ENCODE peak calls at places on chromosomes 13 and 19, in six cellular contexts. K is heart left ventricle; M is CD8-positive, alpha-beta T cell; B is left lung; C is SJCRH30; X is thoracic aorta. S is an unnamed sample. For H3K9me3, the result is how much of the 10 kb centered on the place peaks cover.

GRCh38 chr19:584240-585001 is 5.3 kb upstream of the HCN2 start:
- DNase-seq in M (peak), C (peak), K (no peak), X (no peak), B (no peak), S (peak)

GRCh38 chr13:33744589-33745369 is 73.2 kb upstream of the RFC3 start:
- DNase-seq in K (no peak), X (no peak), B (no peak), M (no peak), C (peak), S (no peak)

GRCh38 chr13:76641056-76641455 is 245.1 kb downstream of the KCTD12 start:
- DNase-seq in C (peak), M (no peak), B (no peak), X (no peak), K (no peak), S (no peak)

GRCh38 chr19:21569497-21569870 is 64.1 kb downstream of the ZNF429 start:
- DNase-seq in C (no peak), M (peak), X (no peak), K (peak), B (peak), S (no peak)

GRCh38 chr19:53131732-53132131 is 978 bp downstream of the ZNF415 start:
- DNase-seq in C (no peak), B (no peak), M (no peak), X (no peak), K (no peak), S (no peak)

GRCh38 chr19:49355890-49356289 is 6.3 kb downstream of the TEAD2 start:
- DNase-seq in K (peak), B (peak), C (no peak), M (no peak), X (no peak), S (no peak)

GRCh38 chr19:32219881-32220552 is 125.4 kb upstream of the ZNF507 start:
- DNase-seq in K (no peak), C (no peak), M (no peak), X (no peak), B (no peak), S (no peak)

GRCh38 chr19:48735031-48735615 is 5.3 kb downstream of the RASIP1 start:
- DNase-seq in K (no peak), X (no peak), M (peak), B (no peak), C (no peak), S (no peak)

GRCh38 chr19:49065905-49066512 is 1.4 kb upstream of the NTF4 start:
- DNase-seq in K (no peak), C (no peak), B (no peak), X (no peak), M (no peak), S (no peak)

GRCh38 chr13:94400874-94401273 is 78.6 kb downstream of the DCT start:
- DNase-seq in M (no peak), K (no peak), C (no peak), X (no peak), B (no peak), S (no peak)

GRCh38 chr19:47766359-47766620 is 12.2 kb upstream of the SELENOW start:
- DNase-seq in M (no peak), X (no peak), C (no peak), B (no peak), K (no peak), S (no peak)

GRCh38 chr19:2289714-2290435 is 7.9 kb upstream of the PEAK3 start:
- DNase-seq in K (no peak), C (no peak), M (peak), B (peak), X (no peak), S (no peak)

GRCh38 chr13:106153876-106154275 is 381.6 kb downstream of the EFNB2 start:
- DNase-seq in B (no peak), M (no peak), X (no peak), K (no peak), C (no peak), S (no peak)

GRCh38 chr19:56538761-56539263 is at the start of gene ZFP28:
- DNase-seq in M (no peak), X (peak), B (peak), K (peak), C (peak), S (peak)

GRCh38 chr13:58080806-58081205 is 449.3 kb downstream of the PCDH17 start:
- DNase-seq in M (no peak), K (no peak), C (peak), B (no peak), X (no peak), S (no peak)

GRCh38 chr13:58081301-58081820 is 449.8 kb downstream of the PCDH17 start:
- DNase-seq in M (no peak), C (peak), K (no peak), X (no peak), B (no peak), S (no peak)

GRCh38 chr13:58087566-58087965 is 456.0 kb downstream of the PCDH17 start:
- DNase-seq in X (no peak), M (no peak), B (no peak), C (no peak), K (no peak), S (no peak)

DNA sequence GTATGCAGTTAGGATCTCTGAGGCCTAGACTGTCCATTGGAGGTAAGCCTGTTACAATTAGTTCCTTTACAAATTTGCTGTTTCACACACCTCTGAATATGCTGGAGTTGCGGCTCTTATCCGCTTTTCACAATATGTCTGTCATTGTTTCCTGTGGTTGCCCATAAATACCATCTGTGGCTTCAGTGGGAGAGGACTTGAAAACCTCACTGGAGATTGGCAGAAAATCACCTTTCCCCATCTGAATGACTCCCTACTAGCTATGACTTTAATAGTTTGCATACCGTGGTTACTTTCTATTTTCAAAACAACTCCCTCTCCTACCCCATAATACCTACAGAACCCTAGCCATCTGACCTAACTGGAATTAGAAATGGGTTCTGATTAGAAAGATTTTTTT is 454.3 kb downstream of the PCDH17 start:
- DNase-seq in C (no peak), K (no peak), M (no peak), B (no peak), X (no peak), S (no peak)
- H3K9me3 ChIP-seq in C (under half), K (under half), M (under half), B (under half), X (under half), S (under half)

DNA sequence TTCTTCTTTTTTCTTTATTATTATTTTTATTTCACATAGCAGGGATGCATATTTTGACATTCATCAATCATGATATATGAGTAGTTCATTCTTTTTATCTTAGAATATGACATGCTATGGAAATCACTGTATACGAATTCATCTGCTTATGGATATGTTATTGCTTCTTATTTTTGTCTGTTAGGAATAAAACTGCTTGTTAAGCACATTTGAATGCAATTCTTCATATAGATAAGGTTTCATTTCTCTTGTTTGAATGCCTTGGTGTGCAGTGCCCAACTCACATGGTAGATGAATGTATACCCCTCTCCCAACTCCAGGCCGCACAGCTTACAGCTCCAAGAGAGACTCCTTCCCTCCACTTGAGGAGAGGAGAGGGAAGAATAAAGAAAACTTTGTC is 11.3 kb downstream of the ZNF776 start:
- DNase-seq in K (no peak), X (no peak), B (no peak), M (no peak), C (no peak), S (no peak)
- H3K9me3 ChIP-seq in K (under half), X (half or more), B (under half), M (half or more), C (under half), S (under half)

DNA sequence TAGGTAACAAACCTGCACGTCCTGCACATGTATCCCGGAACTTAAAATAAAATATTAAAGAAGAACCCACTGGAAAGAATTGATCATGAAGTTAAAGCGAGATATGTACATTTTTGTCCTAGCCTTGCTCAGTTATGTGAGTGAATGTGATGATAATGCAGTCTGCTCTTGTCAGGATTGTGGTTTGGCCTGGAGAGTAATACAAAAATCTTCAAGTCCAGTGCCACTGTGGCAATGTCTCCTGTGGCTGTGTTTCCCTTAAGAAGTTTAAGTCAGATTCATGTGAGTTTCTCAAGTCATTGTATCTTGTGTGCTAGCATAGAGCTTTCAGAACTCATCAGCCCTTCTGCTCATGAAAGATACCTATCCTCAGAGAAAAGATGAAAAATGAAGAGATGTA is 18.0 kb upstream of the ITGBL1 start:
- DNase-seq in B (no peak), X (no peak), M (no peak), K (no peak), C (no peak), S (no peak)
- H3K9me3 ChIP-seq in B (under half), X (under half), M (under half), K (under half), C (under half), S (under half)

GRCh38 chr19:51971624-51972023 is 15.0 kb downstream of the ZNF350 start:
- DNase-seq in X (no peak), B (no peak), K (no peak), M (no peak), C (peak), S (no peak)
- H3K9me3 ChIP-seq in X (half or more), B (under half), K (half or more), M (half or more), C (under half), S (half or more)